ENCODE peak calls at places on chromosomes 13 and 19, in four cellular contexts. One of them, this sample, is unnamed. For H3K4me1, the result is how much of the 10 kb centered on the place peaks cover.

GRCh38 chr13:108929532-108929931 is 300.1 kb downstream of the MYO16 start:
- DNase-seq in breast epithelium: no peak
- DNase-seq in CD4-positive, alpha-beta memory T cell: no peak
- DNase-seq in stomach: no peak
- DNase-seq in this sample: no peak

GRCh38 chr19:29845576-29846176 is 33.9 kb downstream of the CCNE1 start:
- DNase-seq in breast epithelium: no peak
- DNase-seq in CD4-positive, alpha-beta memory T cell: no peak
- DNase-seq in stomach: no peak
- DNase-seq in this sample: no peak

GRCh38 chr19:35986664-35987570 is 8.1 kb upstream of the SDHAF1 start:
- DNase-seq in breast epithelium: no peak
- DNase-seq in CD4-positive, alpha-beta memory T cell: no peak
- DNase-seq in stomach: no peak
- DNase-seq in this sample: no peak

GRCh38 chr19:20558571-20558970 is 7.0 kb downstream of the ZNF737 start:
- DNase-seq in breast epithelium: no peak
- DNase-seq in stomach: no peak
- DNase-seq in CD4-positive, alpha-beta memory T cell: no peak
- DNase-seq in this sample: no peak

GRCh38 chr19:29431332-29431731 is 94.5 kb upstream of the VSTM2B start:
- DNase-seq in stomach: no peak
- DNase-seq in breast epithelium: no peak
- DNase-seq in CD4-positive, alpha-beta memory T cell: no peak
- DNase-seq in this sample: no peak

GRCh38 chr19:33905937-33906577 is 109.4 kb downstream of the KCTD15 start:
- DNase-seq in stomach: peak
- DNase-seq in CD4-positive, alpha-beta memory T cell: no peak
- DNase-seq in breast epithelium: peak
- DNase-seq in this sample: no peak

GRCh38 chr19:51065221-51065960 is 499 bp upstream of the KLK13 start:
- DNase-seq in stomach: peak
- DNase-seq in breast epithelium: no peak
- DNase-seq in CD4-positive, alpha-beta memory T cell: no peak
- DNase-seq in this sample: no peak

GRCh38 chr19:28426110-28426901 is 786.6 kb downstream of the UQCRFS1 start:
- DNase-seq in CD4-positive, alpha-beta memory T cell: no peak
- DNase-seq in stomach: no peak
- DNase-seq in breast epithelium: no peak
- DNase-seq in this sample: no peak

GRCh38 chr13:109740721-109741120 is 45.7 kb downstream of the IRS2 start:
- DNase-seq in CD4-positive, alpha-beta memory T cell: no peak
- DNase-seq in stomach: no peak
- DNase-seq in breast epithelium: no peak
- DNase-seq in this sample: no peak

GRCh38 chr13:105518086-105518485 is 1017.4 kb downstream of the EFNB2 start:
- DNase-seq in CD4-positive, alpha-beta memory T cell: no peak
- DNase-seq in breast epithelium: no peak
- DNase-seq in stomach: no peak
- DNase-seq in this sample: no peak

GRCh38 chr19:38908854-38909253 is 3.1 kb downstream of the CCER2 start:
- DNase-seq in stomach: no peak
- DNase-seq in breast epithelium: no peak
- DNase-seq in CD4-positive, alpha-beta memory T cell: no peak
- DNase-seq in this sample: no peak

GRCh38 chr19:46499692-46500091 is 4.0 kb upstream of the PNMA8B start:
- DNase-seq in stomach: no peak
- DNase-seq in CD4-positive, alpha-beta memory T cell: no peak
- DNase-seq in breast epithelium: no peak
- DNase-seq in this sample: no peak

GRCh38 chr13:101452519-101453485 is at the start of gene ITGBL1:
- DNase-seq in breast epithelium: no peak
- DNase-seq in CD4-positive, alpha-beta memory T cell: no peak
- DNase-seq in stomach: no peak
- DNase-seq in this sample: no peak

DNA sequence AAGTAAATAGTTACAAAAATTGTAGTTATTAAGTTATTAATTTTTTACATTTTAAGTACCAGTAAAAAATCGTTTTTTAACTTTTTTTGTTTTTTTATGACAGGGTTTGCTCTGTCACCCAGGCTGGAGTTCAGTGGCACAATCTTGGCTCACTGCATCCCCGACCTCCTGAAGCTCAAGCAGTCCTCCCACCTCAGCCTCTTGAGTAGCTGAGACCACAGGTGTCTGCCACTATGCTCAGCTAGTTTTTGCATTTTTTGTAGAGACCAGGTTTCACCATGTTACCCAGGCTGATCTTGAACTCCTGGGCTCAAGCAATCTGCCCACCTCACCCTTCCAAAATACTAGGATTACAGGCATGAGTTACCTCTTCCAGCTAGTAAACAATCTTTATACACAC is 477.9 kb upstream of the MIR17HG start:
- DNase-seq in stomach: no peak
- DNase-seq in CD4-positive, alpha-beta memory T cell: no peak
- DNase-seq in breast epithelium: no peak
- DNase-seq in this sample: no peak
- H3K4me1 ChIP-seq in stomach: under half
- H3K4me1 ChIP-seq in CD4-positive, alpha-beta memory T cell: under half
- H3K4me1 ChIP-seq in breast epithelium: under half
- H3K4me1 ChIP-seq in this sample: under half

DNA sequence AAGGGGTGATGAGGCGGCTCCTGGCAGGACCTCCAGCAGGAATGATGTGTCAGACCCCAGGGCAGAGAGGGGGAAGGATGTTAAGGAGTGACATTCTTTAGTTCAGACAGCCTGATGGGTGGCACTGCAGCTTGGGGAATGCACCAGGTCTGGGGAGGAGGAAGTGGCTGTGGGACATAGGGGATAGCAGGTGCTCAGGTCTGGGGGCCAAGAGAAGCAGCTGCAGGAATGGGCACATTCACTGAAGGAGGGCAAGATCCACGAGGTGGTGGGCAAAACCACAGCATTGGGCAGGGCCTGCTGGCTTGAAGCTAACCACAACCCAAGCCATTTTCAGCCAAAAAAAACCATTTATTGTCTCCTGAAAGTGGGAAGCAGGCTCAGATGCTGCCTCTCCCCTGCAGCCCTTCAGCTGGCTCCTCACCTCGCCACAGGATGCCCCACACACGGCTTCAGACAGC is 26.5 kb downstream of the COMP start:
- DNase-seq in breast epithelium: no peak
- DNase-seq in CD4-positive, alpha-beta memory T cell: no peak
- DNase-seq in stomach: no peak
- DNase-seq in this sample: no peak
- H3K4me1 ChIP-seq in breast epithelium: under half
- H3K4me1 ChIP-seq in CD4-positive, alpha-beta memory T cell: under half
- H3K4me1 ChIP-seq in stomach: half or more
- H3K4me1 ChIP-seq in this sample: under half

GRCh38 chr19:41422955-41423354 is 4.2 kb downstream of the B3GNT8 start:
- DNase-seq in breast epithelium: no peak
- DNase-seq in stomach: no peak
- DNase-seq in CD4-positive, alpha-beta memory T cell: no peak
- DNase-seq in this sample: no peak
- H3K4me1 ChIP-seq in breast epithelium: under half
- H3K4me1 ChIP-seq in stomach: half or more
- H3K4me1 ChIP-seq in CD4-positive, alpha-beta memory T cell: under half
- H3K4me1 ChIP-seq in this sample: under half

GRCh38 chr13:40966298-40966697 is 52.8 kb downstream of the ELF1 start:
- DNase-seq in CD4-positive, alpha-beta memory T cell: no peak
- DNase-seq in breast epithelium: no peak
- DNase-seq in stomach: no peak
- DNase-seq in this sample: no peak
- H3K4me1 ChIP-seq in CD4-positive, alpha-beta memory T cell: half or more
- H3K4me1 ChIP-seq in breast epithelium: under half
- H3K4me1 ChIP-seq in stomach: half or more
- H3K4me1 ChIP-seq in this sample: half or more

GRCh38 chr19:7999376-7999775 is 6.1 kb downstream of the ELAVL1 start:
- DNase-seq in breast epithelium: no peak
- DNase-seq in CD4-positive, alpha-beta memory T cell: no peak
- DNase-seq in stomach: no peak
- DNase-seq in this sample: no peak
- H3K4me1 ChIP-seq in breast epithelium: under half
- H3K4me1 ChIP-seq in CD4-positive, alpha-beta memory T cell: half or more
- H3K4me1 ChIP-seq in stomach: half or more
- H3K4me1 ChIP-seq in this sample: under half

GRCh38 chr19:3554254-3555083 is 2.9 kb downstream of the MFSD12 start:
- DNase-seq in breast epithelium: no peak
- DNase-seq in stomach: no peak
- DNase-seq in CD4-positive, alpha-beta memory T cell: peak
- DNase-seq in this sample: no peak

GRCh38 chr19:3556978-3557460 is 367 bp downstream of the MFSD12 start:
- DNase-seq in breast epithelium: no peak
- DNase-seq in CD4-positive, alpha-beta memory T cell: peak
- DNase-seq in stomach: peak
- DNase-seq in this sample: no peak

GRCh38 chr19:3557461-3558248 is at the start of gene MFSD12:
- DNase-seq in breast epithelium: peak
- DNase-seq in stomach: peak
- DNase-seq in CD4-positive, alpha-beta memory T cell: peak
- DNase-seq in this sample: peak

GRCh38 chr19:3555653-3556422 is 1.5 kb downstream of the MFSD12 start:
- DNase-seq in stomach: no peak
- DNase-seq in CD4-positive, alpha-beta memory T cell: no peak
- DNase-seq in breast epithelium: no peak
- DNase-seq in this sample: no peak

GRCh38 chr19:3556423-3556977 is 886 bp downstream of the MFSD12 start:
- DNase-seq in stomach: no peak
- DNase-seq in CD4-positive, alpha-beta memory T cell: no peak
- DNase-seq in breast epithelium: no peak
- DNase-seq in this sample: no peak
- H3K4me1 ChIP-seq in stomach: half or more
- H3K4me1 ChIP-seq in CD4-positive, alpha-beta memory T cell: half or more
- H3K4me1 ChIP-seq in breast epithelium: under half
- H3K4me1 ChIP-seq in this sample: under half